ENCODE peak calls at places on chromosomes 11 and 22, in four cellular contexts. I is prostate gland, J is left ventricle myocardium inferior, O is fibroblast of lung. G is an unnamed sample.
A peak's percentile ranks its signal among the peaks of the same experiment; 100 is the strongest.

GRCh38 chr11:17730608-17731462 is 3.7 kb upstream of the KCNC1 start:
- DNase-seq in I (peak; percentile 92), J (peak; percentile 83), O (peak; percentile 61), G (peak; percentile 91)

GRCh38 chr11:68257477-68258362 is 14.1 kb downstream of the C11orf24 start:
- DNase-seq in I (peak; percentile 94), J (peak; percentile 97), O (peak; percentile 78), G (peak; percentile 98)

GRCh38 chr11:127109796-127110195 is 109.2 kb upstream of the KIRREL3 start:
- DNase-seq in I (no peak), J (no peak), O (no peak), G (no peak)

GRCh38 chr11:86688398-86689179 is 16.2 kb upstream of the ME3 start:
- DNase-seq in I (no peak), J (no peak), O (peak; percentile 87), G (no peak)

GRCh38 chr11:8814923-8815240 is 96.1 kb upstream of the AKIP1 start:
- DNase-seq in I (no peak), J (no peak), O (peak; percentile 55), G (no peak)

GRCh38 chr11:117884994-117885393 is 8.5 kb upstream of the FXYD6 start:
- DNase-seq in I (no peak), J (no peak), O (peak; percentile 41), G (no peak)

GRCh38 chr22:40116496-40117200 is 61.1 kb upstream of the TNRC6B start:
- DNase-seq in I (no peak), J (no peak), O (no peak), G (no peak)

GRCh38 chr11:86918943-86919342 is 36.3 kb downstream of the FZD4 start:
- DNase-seq in I (no peak), J (no peak), O (peak; percentile 80), G (no peak)

GRCh38 chr11:35963911-35964310 is 20.0 kb downstream of the LDLRAD3 start:
- DNase-seq in I (no peak), J (peak; percentile 42), O (no peak), G (no peak)

GRCh38 chr11:122028561-122028960 is 87.5 kb downstream of the BLID start:
- DNase-seq in I (no peak), J (no peak), O (no peak), G (no peak)

GRCh38 chr22:35596821-35597220 is 20.3 kb downstream of the MB start:
- DNase-seq in I (no peak), J (peak; percentile 72), O (no peak), G (no peak)

GRCh38 chr11:65810046-65810868 is 23.4 kb downstream of the OVOL1 start:
- DNase-seq in I (no peak), J (no peak), O (no peak), G (no peak)

GRCh38 chr11:92596596-92597317 is 372.1 kb downstream of the FAT3 start:
- DNase-seq in I (no peak), J (no peak), O (peak; percentile 63), G (no peak)

GRCh38 chr11:36627471-36627870 is 29.4 kb upstream of the RAG2 start:
- DNase-seq in I (no peak), J (no peak), O (no peak), G (no peak)

GRCh38 chr11:63445720-63446119 is 45.2 kb downstream of the PLAAT5 start:
- DNase-seq in I (no peak), J (no peak), O (peak; percentile 55), G (no peak)

GRCh38 chr11:78961938-78962701 is 387.5 kb upstream of the NARS2 start:
- DNase-seq in I (no peak), J (no peak), O (peak; percentile 68), G (peak; percentile 76)
- H3K4me3 ChIP-seq in I (no peak overlapping the region), J (no peak overlapping the region), O (peak overlapping the region; percentile 53), G (no peak overlapping the region)

GRCh38 chr11:123170929-123171328 is 24.1 kb downstream of the CLMP start:
- DNase-seq in I (no peak), J (no peak), O (no peak), G (no peak)
- H3K4me1 ChIP-seq in I (no peaks in the 10 kb centered on the region), J (peaks cover 21% of the 10 kb centered on the region), O (peaks cover 32% of the 10 kb centered on the region), G (no peaks in the 10 kb centered on the region)

DNA sequence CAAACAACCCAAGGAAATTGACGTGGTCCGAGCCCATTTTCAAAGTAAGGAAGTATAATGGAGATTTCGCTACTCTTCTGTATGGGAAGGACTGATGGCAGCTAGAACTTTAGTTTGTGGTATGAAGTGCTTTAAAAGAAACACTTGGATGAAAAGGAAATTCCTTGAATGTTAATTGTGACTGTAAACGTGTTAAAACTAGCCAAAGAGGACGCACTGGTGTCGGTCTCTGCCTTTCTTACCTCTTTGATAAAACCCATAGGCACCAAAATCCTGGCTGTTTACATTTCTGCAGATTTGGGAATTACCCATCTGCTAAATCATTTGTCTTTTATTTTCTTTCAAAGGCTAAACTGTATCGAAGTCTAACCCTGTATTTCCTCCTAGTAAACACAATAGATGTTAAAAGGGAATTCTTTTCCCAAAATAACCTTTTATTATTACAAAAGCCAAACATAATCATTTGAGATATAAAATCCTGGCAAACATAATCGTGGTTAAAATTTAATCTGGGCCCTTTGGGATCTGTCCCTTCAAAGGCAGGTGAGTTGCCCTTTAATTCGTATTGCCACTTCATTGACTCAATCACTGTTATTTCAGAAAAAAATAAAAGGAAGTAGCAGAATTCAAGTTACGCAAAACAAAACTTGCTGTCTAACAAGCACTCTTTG is 2.4 kb downstream of the RASSF10 start:
- DNase-seq in I (no peak), J (no peak), O (no peak), G (no peak)
- H3K4me3 ChIP-seq in I (no peak overlapping the region), J (peak overlapping the region; percentile 67), O (no peak overlapping the region), G (no peak overlapping the region)

DNA sequence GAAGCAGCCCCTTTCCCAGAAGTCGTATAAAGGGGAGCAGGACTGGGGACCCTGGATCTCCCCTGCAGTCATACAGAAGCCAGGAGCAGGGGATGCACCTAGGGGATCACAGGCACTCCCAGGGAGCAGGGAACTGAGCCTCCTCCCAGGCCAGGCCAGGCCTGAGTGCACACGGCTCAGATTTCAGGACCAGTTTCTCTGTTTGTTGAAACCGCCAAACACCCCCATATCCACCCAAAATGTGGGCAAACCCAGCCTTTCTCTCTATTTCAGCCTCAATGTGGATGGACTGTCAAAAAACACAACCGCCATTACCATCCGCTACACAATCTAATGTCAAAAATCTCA is 17.5 kb downstream of the MN1 start:
- DNase-seq in I (no peak), J (no peak), O (no peak), G (no peak)
- H3K4me1 ChIP-seq in I (no peaks in the 10 kb centered on the region), J (peaks cover 50% of the 10 kb centered on the region), O (no peaks in the 10 kb centered on the region), G (no peaks in the 10 kb centered on the region)

GRCh38 chr11:43579919-43580276 is 100.6 kb upstream of the HSD17B12 start:
- DNase-seq in I (no peak), J (no peak), O (no peak), G (no peak)
- H3K4me3 ChIP-seq in I (peak overlapping the region; percentile 34), J (peak overlapping the region; percentile 73), O (peak overlapping the region; percentile 60), G (peak overlapping the region; percentile 35)

GRCh38 chr11:76837696-76838421 is 22.9 kb upstream of the ACER3 start:
- DNase-seq in I (no peak), J (peak; percentile 15), O (no peak), G (no peak)
- H3K4me1 ChIP-seq in I (no peaks in the 10 kb centered on the region), J (peaks cover 43% of the 10 kb centered on the region), O (no peaks in the 10 kb centered on the region), G (no peaks in the 10 kb centered on the region)

GRCh38 chr22:42994917-42995562 is 19.9 kb downstream of the PACSIN2 start:
- DNase-seq in I (peak; percentile 95), J (no peak), O (peak; percentile 94), G (no peak)
- H3K4me3 ChIP-seq in I (peak overlapping the region; percentile 31), J (peak overlapping the region; percentile 50), O (peak overlapping the region; percentile 33), G (no peak overlapping the region)

GRCh38 chr22:42074153-42074750 is at the start of gene PHETA2:
- DNase-seq in I (no peak), J (peak; percentile 57), O (peak; percentile 51), G (no peak)

GRCh38 chr22:42073568-42074152 is 388 bp upstream of the PHETA2 start:
- DNase-seq in I (no peak), J (no peak), O (no peak), G (no peak)

GRCh38 chr22:42072606-42073330 is 1.3 kb upstream of the PHETA2 start:
- DNase-seq in I (no peak), J (no peak), O (no peak), G (no peak)

GRCh38 chr22:42075277-42075676 is 1.2 kb downstream of the PHETA2 start:
- DNase-seq in I (no peak), J (no peak), O (no peak), G (no peak)

GRCh38 chr22:42074846-42075245 is 798 bp downstream of the PHETA2 start:
- DNase-seq in I (no peak), J (no peak), O (no peak), G (no peak)
- H3K4me1 ChIP-seq in I (peaks cover 16% of the 10 kb centered on the region), J (peaks cover 78% of the 10 kb centered on the region), O (peaks cover 11% of the 10 kb centered on the region), G (peaks cover 14% of the 10 kb centered on the region)

G was measured in HAP-1.